ENCODE peak calls at places on chromosomes 4 and X, in seven cellular contexts. Q is right atrium auricular region, A is MM.1S, G is IMR-90, U is Caco-2, R is suprapubic skin, W is GM23338. B is an unnamed sample.

GRCh38 chrX:97843200-97843811 is 959.6 kb downstream of the RPA4 start:
- DNase-seq in G (no peak), R (no peak), A (no peak), U (no peak), W (no peak), Q (no peak), B (no peak)

GRCh38 chr4:165873298-165874071 is 448 bp downstream of the TLL1 start:
- DNase-seq in R (no peak), U (peak), A (peak), Q (no peak), W (peak), G (no peak), B (no peak)

GRCh38 chr4:107997001-107997788 is 7.5 kb downstream of the HADH start:
- DNase-seq in U (no peak), W (no peak), Q (no peak), A (peak), R (no peak), G (peak), B (peak)

GRCh38 chrX:55908685-55909212 is 191.2 kb downstream of the RRAGB start:
- DNase-seq in R (no peak), U (peak), G (no peak), W (peak), A (peak), Q (no peak), B (no peak)

GRCh38 chr4:148203056-148203898 is 238.9 kb downstream of the NR3C2 start:
- DNase-seq in G (no peak), Q (no peak), A (no peak), W (peak), U (peak), R (no peak), B (no peak)

GRCh38 chr4:92814677-92815076 is 510.9 kb downstream of the GRID2 start:
- DNase-seq in A (no peak), W (peak), R (no peak), U (no peak), Q (no peak), G (no peak), B (no peak)

GRCh38 chrX:17441965-17442364 is 67.0 kb downstream of the NHS start:
- DNase-seq in W (no peak), R (no peak), A (no peak), U (no peak), Q (no peak), G (peak), B (no peak)

GRCh38 chr4:100060765-100061416 is 110.8 kb upstream of the H2AZ1 start:
- DNase-seq in R (no peak), U (no peak), Q (no peak), G (no peak), W (peak), A (no peak), B (no peak)

GRCh38 chrX:10932842-10933440 is 178.2 kb upstream of the HCCS start:
- DNase-seq in W (no peak), Q (no peak), R (no peak), G (peak), A (no peak), U (no peak), B (no peak)

GRCh38 chr4:112765317-112765989 is 128.5 kb downstream of the LARP7 start:
- DNase-seq in R (no peak), G (peak), A (peak), U (peak), Q (no peak), W (peak), B (no peak)

GRCh38 chr4:189313064-189313463 is 627.6 kb upstream of the FRG1 start:
- DNase-seq in R (no peak), U (no peak), G (no peak), Q (no peak), W (no peak), A (no peak), B (no peak)

GRCh38 chrX:153708415-153708814 is 15.8 kb downstream of the BCAP31 start:
- DNase-seq in G (peak), R (peak), U (peak), Q (peak), W (peak), A (no peak), B (peak)

GRCh38 chr4:130478406-130478805 is 1382.5 kb downstream of the C4orf33 start:
- DNase-seq in G (peak), U (no peak), R (no peak), W (peak), A (no peak), Q (no peak), B (no peak)

GRCh38 chrX:1883772-1884171 is 268.9 kb downstream of the ASMT start:
- DNase-seq in A (no peak), G (no peak), U (no peak), R (no peak), W (no peak), Q (no peak), B (no peak)

GRCh38 chrX:71282514-71283408 is 674 bp upstream of the NONO start:
- DNase-seq in R (no peak), A (no peak), W (peak), U (peak), G (peak), Q (no peak), B (peak)

DNA sequence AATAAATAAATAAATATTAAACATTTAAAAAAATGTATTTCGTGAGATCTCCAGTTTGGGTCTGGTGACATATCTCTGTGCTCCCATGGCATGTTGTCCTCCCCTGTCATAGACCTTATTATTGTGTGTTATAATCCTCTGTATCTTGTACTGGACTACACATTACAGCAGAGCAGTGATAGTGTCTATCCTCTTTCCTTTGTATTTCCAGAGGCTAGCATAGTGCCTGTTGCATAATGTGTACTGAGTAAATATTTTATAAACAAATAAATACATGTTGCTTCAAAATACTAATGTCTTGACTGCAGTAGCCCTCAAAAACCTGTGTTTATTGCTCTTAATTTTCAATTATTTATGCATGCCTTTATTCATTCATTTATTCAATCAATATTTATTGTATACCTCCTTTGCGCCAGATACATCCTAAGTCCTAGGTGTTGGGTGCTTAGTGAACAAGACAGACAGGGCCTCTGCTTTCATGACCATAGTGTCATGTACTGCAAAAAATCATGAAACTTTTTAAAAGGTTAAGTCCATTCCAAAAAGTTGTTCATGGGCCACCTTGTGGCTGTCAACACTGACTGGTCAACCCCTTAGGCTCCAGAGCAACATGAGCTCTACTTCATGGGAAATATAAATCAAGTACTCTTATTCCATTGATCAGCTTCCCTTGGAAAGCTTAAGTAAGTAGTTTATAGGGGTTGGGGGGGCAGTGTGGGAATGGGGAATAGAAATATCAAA is 303.9 kb downstream of the IQCM start:
- DNase-seq in U (no peak), Q (no peak), R (no peak), G (no peak), W (no peak), A (no peak), B (no peak)
- TF ChIP-seq CTCF in U (no peak), Q (no peak), R (no peak), G (no peak), W (no peak), A (no peak), B (no peak)

GRCh38 chr4:124903995-124904722 is 191.6 kb upstream of the ANKRD50 start:
- DNase-seq in A (no peak), W (peak), G (peak), R (no peak), Q (no peak), U (no peak), B (peak)
- H3K4me3 ChIP-seq in A (no peak), W (no peak), G (peak), R (peak), Q (peak), U (no peak), B (peak)

GRCh38 chr4:128517739-128518510 is 230.3 kb upstream of the PGRMC2 start:
- DNase-seq in R (no peak), G (peak), Q (peak), W (peak), U (peak), A (peak), B (peak)
- TF ChIP-seq CTCF in R (no peak), G (no peak), Q (no peak), W (no peak), U (no peak), A (no peak), B (no peak)

DNA sequence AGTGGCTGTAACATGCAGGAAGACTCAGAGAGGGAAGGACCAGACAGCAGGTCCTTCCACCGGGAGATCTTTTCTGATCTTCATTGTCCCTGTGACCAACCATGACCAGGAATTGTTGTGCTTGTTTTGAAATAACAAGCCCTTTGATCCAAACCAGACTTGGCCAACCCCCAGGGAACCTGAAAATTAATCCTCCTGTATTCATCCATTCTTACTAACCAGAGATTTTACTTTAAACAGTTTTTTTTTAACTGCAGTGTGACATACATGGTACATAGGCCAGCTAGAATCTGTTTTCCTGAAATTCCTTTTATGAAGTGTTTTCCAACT is 4.0 kb downstream of the WFS1 start:
- DNase-seq in A (no peak), U (no peak), W (no peak), Q (no peak), G (no peak), R (no peak), B (no peak)
- H3K4me3 ChIP-seq in A (no peak), U (no peak), W (no peak), Q (no peak), G (no peak), R (no peak), B (peak)

GRCh38 chr4:169286562-169287301 is 16.0 kb upstream of the SH3RF1 start:
- DNase-seq in A (no peak), G (peak), W (peak), R (no peak), Q (no peak), U (no peak), B (no peak)
- TF ChIP-seq CTCF in A (no peak), G (no peak), W (peak), R (no peak), Q (no peak), U (peak), B (peak)

GRCh38 chrX:151791961-151792360 is 57.4 kb downstream of the CNGA2 start:
- DNase-seq in W (no peak), G (no peak), R (no peak), U (no peak), Q (no peak), A (no peak), B (no peak)

GRCh38 chrX:151793886-151794285 is 59.3 kb downstream of the CNGA2 start:
- DNase-seq in G (no peak), Q (no peak), R (no peak), W (no peak), A (no peak), U (no peak), B (no peak)

GRCh38 chrX:151792505-151792904 is 58.0 kb downstream of the CNGA2 start:
- DNase-seq in W (no peak), R (no peak), Q (no peak), G (no peak), A (no peak), U (no peak), B (no peak)

GRCh38 chrX:151801980-151802379 is 67.4 kb downstream of the CNGA2 start:
- DNase-seq in G (no peak), Q (peak), W (peak), A (no peak), U (peak), R (no peak), B (no peak)

GRCh38 chrX:151796576-151796975 is 62.0 kb downstream of the CNGA2 start:
- DNase-seq in W (no peak), A (no peak), U (no peak), Q (peak), G (no peak), R (no peak), B (no peak)
- H3K4me3 ChIP-seq in W (no peak), A (no peak), U (no peak), Q (no peak), G (no peak), R (no peak), B (no peak)

GRCh38 chrX:131762802-131763234 is 218.9 kb downstream of the OR13H1 start:
- DNase-seq in U (no peak), Q (no peak), A (peak), G (peak), W (peak), R (no peak), B (no peak)

GRCh38 chrX:131764224-131764623 is 220.3 kb downstream of the OR13H1 start:
- DNase-seq in A (peak), R (no peak), W (no peak), Q (no peak), U (no peak), G (no peak), B (no peak)

GRCh38 chrX:131763674-131764073 is 219.8 kb downstream of the OR13H1 start:
- DNase-seq in U (no peak), G (peak), Q (peak), A (peak), R (no peak), W (no peak), B (no peak)
- TF ChIP-seq CTCF in U (no peak), G (peak), Q (peak), A (peak), R (no peak), W (peak), B (no peak)

B was measured in HFF-Myc.